ENCODE peak calls at places on chromosomes 13 and 19, in seven cellular contexts. O is GOT3; M is NB4; Z is CD8-positive, alpha-beta T cell; B is heart right ventricle; U is amniotic epithelial cell; S is midbrain. J is an unnamed sample.

GRCh38 chr13:24050292-24050711 is 110.2 kb upstream of the SPATA13 start:
- DNase-seq in O (no peak), M (no peak), Z (no peak), B (peak; percentile 42), U (peak; percentile 57), S (peak; percentile 71), J (peak; percentile 73)

GRCh38 chr19:2191456-2191931 is 27.8 kb downstream of the DOT1L start:
- DNase-seq in O (no peak), M (no peak), Z (no peak), B (no peak), U (no peak), S (no peak), J (no peak)

GRCh38 chr13:73482556-73482955 is 423.8 kb downstream of the KLF5 start:
- DNase-seq in O (no peak), M (no peak), Z (no peak), B (no peak), U (no peak), S (peak; percentile 1), J (no peak)

GRCh38 chr19:19820774-19821315 is 705 bp downstream of the ZNF506 start:
- DNase-seq in O (no peak), M (no peak), Z (no peak), B (no peak), U (no peak), S (no peak), J (no peak)

GRCh38 chr13:55013051-55013450 is 1984.4 kb downstream of the OLFM4 start:
- DNase-seq in O (no peak), M (no peak), Z (no peak), B (no peak), U (no peak), S (no peak), J (no peak)

GRCh38 chr13:48322294-48322693 is 18.7 kb downstream of the RB1 start:
- DNase-seq in O (no peak), M (no peak), Z (no peak), B (no peak), U (no peak), S (no peak), J (no peak)

GRCh38 chr13:75685239-75685697 is 49.1 kb downstream of the LMO7 start:
- DNase-seq in O (no peak), M (no peak), Z (no peak), B (no peak), U (peak; percentile 94), S (no peak), J (peak; percentile 87)

GRCh38 chr13:79810671-79811070 is 329.7 kb downstream of the NDFIP2 start:
- DNase-seq in O (no peak), M (no peak), Z (no peak), B (no peak), U (peak; percentile 64), S (no peak), J (peak; percentile 71)

GRCh38 chr19:44542671-44543070 is 13.2 kb upstream of the CEACAM20 start:
- DNase-seq in O (no peak), M (no peak), Z (no peak), B (no peak), U (no peak), S (no peak), J (no peak)

GRCh38 chr13:73025212-73026012 is 33.4 kb upstream of the KLF5 start:
- DNase-seq in O (no peak), M (no peak), Z (no peak), B (no peak), U (peak; percentile 58), S (no peak), J (peak; percentile 38)

GRCh38 chr19:3516675-3517207 is 10.6 kb downstream of the FZR1 start:
- DNase-seq in O (no peak), M (no peak), Z (peak; percentile 41), B (no peak), U (no peak), S (no peak), J (no peak)

GRCh38 chr13:60274664-60275063 is 110.9 kb upstream of the DIAPH3 start:
- DNase-seq in O (no peak), M (no peak), Z (no peak), B (no peak), U (no peak), S (no peak), J (no peak)

GRCh38 chr19:42555317-42555716 is 27.0 kb upstream of the CEACAM1 start:
- DNase-seq in O (no peak), M (peak; percentile 63), Z (no peak), B (peak; percentile 22), U (no peak), S (peak; percentile 48), J (no peak)

GRCh38 chr13:63208811-63209210 is 1793.2 kb upstream of the PCDH20 start:
- DNase-seq in O (no peak), M (no peak), Z (no peak), B (no peak), U (peak; percentile 58), S (no peak), J (peak; percentile 65)

GRCh38 chr13:61608138-61608537 is 192.5 kb upstream of the PCDH20 start:
- DNase-seq in O (no peak), M (no peak), Z (no peak), B (no peak), U (no peak), S (no peak), J (no peak)

GRCh38 chr19:29266001-29266400 is 53.0 kb upstream of the UQCRFS1 start:
- DNase-seq in O (no peak), M (no peak), Z (no peak), B (no peak), U (no peak), S (no peak), J (no peak)

GRCh38 chr13:54859827-54860226 is 1831.2 kb downstream of the OLFM4 start:
- DNase-seq in O (no peak), M (no peak), Z (no peak), B (no peak), U (no peak), S (no peak), J (no peak)

GRCh38 chr13:52159159-52159982 is at the start of gene NEK3:
- DNase-seq in O (no peak), M (peak; percentile 86), Z (no peak), B (peak; percentile 79), U (peak; percentile 69), S (peak; percentile 72), J (peak; percentile 49)

GRCh38 chr13:90974249-90974954 is 373.1 kb upstream of the MIR17HG start:
- DNase-seq in O (no peak), M (no peak), Z (no peak), B (no peak), U (no peak), S (no peak), J (no peak)

GRCh38 chr19:29620931-29621351 is 14.9 kb downstream of the POP4 start:
- DNase-seq in O (no peak), M (no peak), Z (no peak), B (no peak), U (no peak), S (no peak), J (no peak)

GRCh38 chr13:66657165-66657895 is 572.8 kb downstream of the PCDH9 start:
- DNase-seq in O (peak; percentile 44), M (no peak), Z (no peak), B (peak; percentile 44), U (peak; percentile 99), S (peak; percentile 39), J (peak; percentile 99)

GRCh38 chr19:55418185-55418584 is 10.6 kb upstream of the UBE2S start:
- DNase-seq in O (peak; percentile 51), M (peak; percentile 72), Z (no peak), B (no peak), U (peak; percentile 79), S (peak; percentile 82), J (peak; percentile 78)

GRCh38 chr13:47126432-47126831 is 229.6 kb upstream of the HTR2A start:
- DNase-seq in O (no peak), M (peak; percentile 12), Z (no peak), B (no peak), U (peak; percentile 19), S (no peak), J (no peak)

GRCh38 chr19:33390908-33391630 is 17.6 kb downstream of the CEBPG start:
- DNase-seq in O (no peak), M (no peak), Z (no peak), B (no peak), U (no peak), S (no peak), J (no peak)

GRCh38 chr13:102128216-102128800 is 273.5 kb downstream of the FGF14 start:
- DNase-seq in O (no peak), M (peak; percentile 11), Z (no peak), B (no peak), U (peak; percentile 10), S (no peak), J (peak; percentile 82)

GRCh38 chr13:38656699-38657098 is 30.2 kb upstream of the FREM2 start:
- DNase-seq in O (no peak), M (no peak), Z (no peak), B (no peak), U (no peak), S (no peak), J (no peak)

GRCh38 chr19:38719761-38720558 is 24.3 kb downstream of the CAPN12 start:
- DNase-seq in O (no peak), M (no peak), Z (no peak), B (no peak), U (no peak), S (no peak), J (peak; percentile 59)

GRCh38 chr19:18932216-18932841 is 8.7 kb downstream of the HOMER3 start:
- DNase-seq in O (no peak), M (peak; percentile 49), Z (peak; percentile 72), B (peak; percentile 84), U (peak; percentile 79), S (peak; percentile 37), J (no peak)

GRCh38 chr13:65613004-65613403 is 1617.1 kb downstream of the PCDH9 start:
- DNase-seq in O (no peak), M (peak; percentile 3), Z (no peak), B (no peak), U (no peak), S (no peak), J (no peak)

GRCh38 chr13:93752506-93752905 is 525.9 kb downstream of the GPC6 start:
- DNase-seq in O (no peak), M (no peak), Z (no peak), B (peak; percentile 11), U (peak; percentile 25), S (no peak), J (no peak)

GRCh38 chr13:109795021-109795420 is 8.6 kb upstream of the IRS2 start:
- DNase-seq in O (no peak), M (no peak), Z (no peak), B (no peak), U (peak; percentile 78), S (no peak), J (no peak)

GRCh38 chr13:109819851-109820250 is 33.5 kb upstream of the IRS2 start:
- DNase-seq in O (no peak), M (no peak), Z (no peak), B (no peak), U (no peak), S (no peak), J (no peak)

GRCh38 chr13:41463823-41464602 is 6.7 kb downstream of the RGCC start:
- DNase-seq in O (no peak), M (no peak), Z (no peak), B (no peak), U (no peak), S (no peak), J (no peak)